ENCODE peak calls at places on chromosomes 12 and 14, in four cellular contexts. One of them, this sample, is unnamed.

GRCh38 chr12:94872007-94872653 is 131.4 kb downstream of the NDUFA12 start:
- DNase-seq in adrenal gland: no peak
- DNase-seq in AG04449: no peak
- DNase-seq in IMR-90: no peak
- DNase-seq in this sample: no peak

GRCh38 chr12:64080319-64081008 is 141.6 kb downstream of the KICS2 start:
- DNase-seq in adrenal gland: no peak
- DNase-seq in AG04449: no peak
- DNase-seq in IMR-90: peak
- DNase-seq in this sample: no peak

GRCh38 chr12:58927112-58927511 is 6.8 kb upstream of the LRIG3 start:
- DNase-seq in IMR-90: no peak
- DNase-seq in AG04449: no peak
- DNase-seq in adrenal gland: no peak
- DNase-seq in this sample: no peak

GRCh38 chr12:109461049-109461845 is 15.9 kb downstream of the KCTD10 start:
- DNase-seq in AG04449: no peak
- DNase-seq in adrenal gland: peak
- DNase-seq in IMR-90: peak
- DNase-seq in this sample: no peak

GRCh38 chr12:132327351-132328171 is 1.8 kb downstream of the GALNT9 start:
- DNase-seq in IMR-90: peak
- DNase-seq in AG04449: peak
- DNase-seq in adrenal gland: peak
- DNase-seq in this sample: peak

GRCh38 chr14:55170526-55170925 is 20.9 kb downstream of the DLGAP5 start:
- DNase-seq in AG04449: no peak
- DNase-seq in adrenal gland: no peak
- DNase-seq in IMR-90: no peak
- DNase-seq in this sample: no peak

GRCh38 chr12:31880340-31880739 is 78.9 kb upstream of the RESF1 start:
- DNase-seq in IMR-90: no peak
- DNase-seq in AG04449: no peak
- DNase-seq in adrenal gland: no peak
- DNase-seq in this sample: no peak

GRCh38 chr14:52397844-52398243 is 83.7 kb downstream of the PTGER2 start:
- DNase-seq in AG04449: no peak
- DNase-seq in IMR-90: peak
- DNase-seq in adrenal gland: no peak
- DNase-seq in this sample: no peak

GRCh38 chr14:39469094-39469710 is 37.0 kb upstream of the FBXO33 start:
- DNase-seq in AG04449: no peak
- DNase-seq in IMR-90: no peak
- DNase-seq in adrenal gland: no peak
- DNase-seq in this sample: no peak

GRCh38 chr14:68814376-68815287 is 21.8 kb upstream of the ZFP36L1 start:
- DNase-seq in AG04449: no peak
- DNase-seq in IMR-90: peak
- DNase-seq in adrenal gland: peak
- DNase-seq in this sample: no peak

GRCh38 chr12:109758406-109759075 is 44.9 kb downstream of the FAM222A start:
- DNase-seq in IMR-90: no peak
- DNase-seq in AG04449: no peak
- DNase-seq in adrenal gland: peak
- DNase-seq in this sample: no peak

GRCh38 chr14:68593806-68594536 is 198.9 kb downstream of the ZFP36L1 start:
- DNase-seq in IMR-90: peak
- DNase-seq in AG04449: no peak
- DNase-seq in adrenal gland: no peak
- DNase-seq in this sample: no peak

GRCh38 chr14:75273272-75274044 is 5.2 kb upstream of the FOS start:
- DNase-seq in adrenal gland: peak
- DNase-seq in IMR-90: peak
- DNase-seq in AG04449: no peak
- DNase-seq in this sample: no peak

GRCh38 chr12:56082967-56083366 is 3.0 kb downstream of the ERBB3 start:
- DNase-seq in AG04449: no peak
- DNase-seq in IMR-90: no peak
- DNase-seq in adrenal gland: no peak
- DNase-seq in this sample: no peak

GRCh38 chr14:90556050-90556477 is 159.2 kb downstream of the CALM1 start:
- DNase-seq in adrenal gland: peak
- DNase-seq in IMR-90: no peak
- DNase-seq in AG04449: no peak
- DNase-seq in this sample: no peak

GRCh38 chr12:55718020-55718419 is 2.2 kb upstream of the RDH5 start:
- DNase-seq in adrenal gland: no peak
- DNase-seq in IMR-90: no peak
- DNase-seq in AG04449: no peak
- DNase-seq in this sample: no peak

GRCh38 chr12:26636710-26637328 is 196.2 kb downstream of the ITPR2 start:
- DNase-seq in AG04449: no peak
- DNase-seq in IMR-90: peak
- DNase-seq in adrenal gland: no peak
- DNase-seq in this sample: no peak

GRCh38 chr12:65450610-65451009 is 172.1 kb downstream of the MSRB3 start:
- DNase-seq in AG04449: no peak
- DNase-seq in IMR-90: no peak
- DNase-seq in adrenal gland: no peak
- DNase-seq in this sample: no peak

GRCh38 chr12:93080994-93081809 is 152.1 kb upstream of the EEA1 start:
- DNase-seq in AG04449: peak
- DNase-seq in adrenal gland: no peak
- DNase-seq in IMR-90: peak
- DNase-seq in this sample: no peak

GRCh38 chr12:31589582-31589895 is 1.4 kb downstream of the DENND5B start:
- DNase-seq in adrenal gland: no peak
- DNase-seq in AG04449: no peak
- DNase-seq in IMR-90: no peak
- DNase-seq in this sample: no peak

GRCh38 chr12:102329883-102330282 is 132.2 kb upstream of the PMCH start:
- DNase-seq in adrenal gland: no peak
- DNase-seq in AG04449: no peak
- DNase-seq in IMR-90: no peak
- DNase-seq in this sample: no peak

GRCh38 chr14:105474478-105475268 is at the start of gene CRIP2:
- DNase-seq in IMR-90: peak
- DNase-seq in adrenal gland: no peak
- DNase-seq in AG04449: no peak
- DNase-seq in this sample: no peak

GRCh38 chr14:105477659-105478623 is 3.3 kb downstream of the CRIP2 start:
- DNase-seq in IMR-90: no peak
- DNase-seq in AG04449: no peak
- DNase-seq in adrenal gland: no peak
- DNase-seq in this sample: no peak

GRCh38 chr14:105475269-105475915 is 771 bp downstream of the CRIP2 start:
- DNase-seq in IMR-90: peak
- DNase-seq in AG04449: no peak
- DNase-seq in adrenal gland: no peak
- DNase-seq in this sample: no peak

GRCh38 chr14:105476937-105477658 is 2.5 kb downstream of the CRIP2 start:
- DNase-seq in AG04449: no peak
- DNase-seq in adrenal gland: no peak
- DNase-seq in IMR-90: no peak
- DNase-seq in this sample: no peak

GRCh38 chr14:105475916-105476845 is 1.6 kb downstream of the CRIP2 start:
- DNase-seq in AG04449: no peak
- DNase-seq in IMR-90: peak
- DNase-seq in adrenal gland: peak
- DNase-seq in this sample: no peak
- TF ChIP-seq CTCF in AG04449: no peak
- TF ChIP-seq CTCF in IMR-90: no peak
- TF ChIP-seq CTCF in adrenal gland: no peak
- TF ChIP-seq CTCF in this sample: no peak

GRCh38 chr12:53985900-53986685 is 1.1 kb downstream of the HOXC10 start:
- DNase-seq in IMR-90: no peak
- DNase-seq in adrenal gland: no peak
- DNase-seq in AG04449: no peak
- DNase-seq in this sample: no peak
- H3K4me3 ChIP-seq in IMR-90: no peak
- H3K4me3 ChIP-seq in adrenal gland: no peak
- H3K4me3 ChIP-seq in AG04449: peak
- H3K4me3 ChIP-seq in this sample: peak

DNA sequence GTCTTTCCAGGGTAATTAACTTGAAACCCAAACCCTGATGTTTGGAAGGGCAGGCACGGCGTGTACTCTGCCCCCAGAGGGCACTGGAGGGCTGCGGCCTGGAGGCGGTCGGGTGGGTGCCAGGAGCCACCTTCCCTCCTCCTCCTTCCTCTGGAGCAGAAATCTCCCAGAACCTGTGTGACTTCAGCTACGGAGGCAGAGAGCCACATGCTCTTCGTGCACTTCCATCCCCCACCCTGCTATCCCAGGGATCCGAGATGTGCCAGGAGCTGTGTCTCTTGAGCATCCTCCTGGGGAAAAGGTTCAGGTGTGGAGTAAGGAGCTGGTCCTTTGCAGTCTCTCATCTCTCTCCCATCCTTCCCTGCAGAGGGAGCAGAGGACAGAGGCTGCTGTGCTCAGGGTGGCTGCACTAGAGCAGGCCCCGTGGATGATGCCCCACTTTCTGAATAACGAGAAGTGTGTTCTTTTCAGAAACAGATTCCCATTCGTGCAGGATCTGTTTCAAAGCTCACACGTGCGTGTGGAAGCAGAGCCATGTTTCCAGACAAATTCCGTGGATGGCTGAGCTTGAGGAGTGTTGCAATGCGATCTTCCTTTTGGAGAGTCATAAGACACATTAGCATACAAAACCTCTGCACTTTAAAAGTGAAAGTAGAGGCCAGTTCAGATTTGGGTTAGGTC is 162.9 kb downstream of the ADGRD1 start:
- DNase-seq in adrenal gland: no peak
- DNase-seq in AG04449: peak
- DNase-seq in IMR-90: no peak
- DNase-seq in this sample: no peak
- TF ChIP-seq CTCF in adrenal gland: no peak
- TF ChIP-seq CTCF in AG04449: peak
- TF ChIP-seq CTCF in IMR-90: no peak
- TF ChIP-seq CTCF in this sample: no peak

GRCh38 chr14:21309238-21309636 is 29.4 kb downstream of the RPGRIP1 start:
- DNase-seq in adrenal gland: no peak
- DNase-seq in IMR-90: no peak
- DNase-seq in AG04449: no peak
- DNase-seq in this sample: no peak
- H3K4me3 ChIP-seq in adrenal gland: no peak
- H3K4me3 ChIP-seq in IMR-90: no peak
- H3K4me3 ChIP-seq in AG04449: no peak
- H3K4me3 ChIP-seq in this sample: no peak